ENCODE peak calls at places on chromosomes 5 and 9, in six cellular contexts. M is activated CD4-positive, alpha-beta T cell treated with anti-CD3 and anti-CD28 coated beads, Interleukin-2, amount 50 U/mL, for 48 hours; O is mesothelial cell of epicardium; V is ELR; J is CD4-positive, alpha-beta T cell; G is fibroblast of the conjunctiva. Z is an unnamed sample.

GRCh38 chr9:91849694-91850093 is 100.3 kb downstream of the ROR2 start:
- DNase-seq in M (no peak), G (no peak), J (no peak), V (no peak), O (no peak), Z (no peak)

GRCh38 chr5:97266576-97266975 is 83.5 kb upstream of the RIOK2 start:
- DNase-seq in G (peak), M (no peak), J (no peak), V (no peak), O (no peak), Z (no peak)

GRCh38 chr9:978117-978830 is 1.8 kb downstream of the DMRT3 start:
- DNase-seq in G (no peak), O (no peak), V (no peak), J (no peak), M (no peak), Z (no peak)

GRCh38 chr9:35745569-35745968 is 3.5 kb downstream of the GBA2 start:
- DNase-seq in V (no peak), O (no peak), M (no peak), J (no peak), G (no peak), Z (no peak)

GRCh38 chr5:98064118-98064517 is 709.3 kb upstream of the RGMB start:
- DNase-seq in J (no peak), G (no peak), M (no peak), O (no peak), V (no peak), Z (no peak)

GRCh38 chr9:95297316-95297715 is 20.2 kb downstream of the FANCC start:
- DNase-seq in O (no peak), G (no peak), V (no peak), J (no peak), M (no peak), Z (no peak)

GRCh38 chr9:36086442-36086841 is 49.7 kb downstream of the RECK start:
- DNase-seq in V (no peak), J (no peak), G (no peak), M (no peak), O (no peak), Z (no peak)

GRCh38 chr9:27442464-27442863 is 81.6 kb upstream of the IFNK start:
- DNase-seq in O (no peak), M (no peak), V (no peak), J (no peak), G (no peak), Z (no peak)

GRCh38 chr5:132074772-132075718 is 1.5 kb downstream of the CSF2 start:
- DNase-seq in V (no peak), G (no peak), J (no peak), O (no peak), M (peak), Z (no peak)

GRCh38 chr9:5450360-5451051 is at the start of gene CD274:
- DNase-seq in G (peak), V (peak), J (peak), O (peak), M (peak), Z (peak)

Z was measured in stimulated activated naive CD8-positive, alpha-beta T cell treated with anti-CD3 and anti-CD28 coated beads, Interleukin-15, amount 100 ng/mL, for 72 hours.